ENCODE peak calls at places on chromosomes 16 and 17, in five cellular contexts. S, U, T, J and X are unnamed samples.

GRCh38 chr16:14125030-14125681 is 54.0 kb downstream of the MRTFB start:
- DNase-seq in J (no peak), U (no peak), S (no peak), T (no peak), X (no peak)

GRCh38 chr17:1001640-1002411 is 4.9 kb downstream of the TIMM22 start:
- DNase-seq in S (no peak), U (peak), T (no peak), J (no peak), X (peak)

GRCh38 chr16:85798283-85798776 is 1.0 kb downstream of the EMC8 start:
- DNase-seq in J (no peak), T (no peak), S (no peak), U (peak), X (no peak)

GRCh38 chr16:51453296-51453695 is 302.2 kb upstream of the SALL1 start:
- DNase-seq in U (no peak), T (no peak), S (no peak), J (no peak), X (no peak)

GRCh38 chr16:85645021-85645589 is 32.0 kb downstream of the GSE1 start:
- DNase-seq in T (no peak), U (no peak), J (no peak), S (no peak), X (no peak)

GRCh38 chr16:15572329-15573001 is 70.5 kb downstream of the MARF1 start:
- DNase-seq in U (peak), J (no peak), S (peak), T (no peak), X (peak)

GRCh38 chr17:79987187-79987889 is 48.3 kb downstream of the TBC1D16 start:
- DNase-seq in S (no peak), J (no peak), T (no peak), U (no peak), X (no peak)

GRCh38 chr16:74627506-74628220 is 20.7 kb upstream of the GLG1 start:
- DNase-seq in J (no peak), T (no peak), U (peak), S (peak), X (no peak)

GRCh38 chr17:45218895-45219661 is 2.6 kb upstream of the FMNL1 start:
- DNase-seq in T (peak), S (peak), U (peak), J (peak), X (peak)